ENCODE peak calls at places on chromosomes 12 and 14, in five cellular contexts. One of them, this sample, is unnamed.

GRCh38 chr12:69440886-69441285 is 29.3 kb upstream of the FRS2 start:
- DNase-seq in IMR-90: no peak
- DNase-seq in neuronal stem cell: no peak
- DNase-seq in H9: no peak
- DNase-seq in mesendoderm: no peak
- DNase-seq in this sample: no peak

GRCh38 chr12:5912437-5913334 is 32.4 kb downstream of the ANO2 start:
- DNase-seq in mesendoderm: peak; percentile 73
- DNase-seq in neuronal stem cell: peak; percentile 54
- DNase-seq in H9: peak; percentile 86
- DNase-seq in IMR-90: no peak
- DNase-seq in this sample: no peak

GRCh38 chr14:74684444-74684843 is 28.4 kb downstream of the AREL1 start:
- DNase-seq in mesendoderm: no peak
- DNase-seq in neuronal stem cell: no peak
- DNase-seq in IMR-90: no peak
- DNase-seq in H9: no peak
- DNase-seq in this sample: no peak

GRCh38 chr12:115572440-115572839 is 705.1 kb downstream of the MED13L start:
- DNase-seq in mesendoderm: no peak
- DNase-seq in neuronal stem cell: no peak
- DNase-seq in IMR-90: peak; percentile 12
- DNase-seq in H9: no peak
- DNase-seq in this sample: peak; percentile 10

GRCh38 chr12:49527361-49528130 is 11.3 kb upstream of the KCNH3 start:
- DNase-seq in mesendoderm: no peak
- DNase-seq in IMR-90: no peak
- DNase-seq in neuronal stem cell: no peak
- DNase-seq in H9: no peak
- DNase-seq in this sample: no peak

GRCh38 chr12:25929096-25929637 is 29.3 kb upstream of the RASSF8 start:
- DNase-seq in H9: no peak
- DNase-seq in neuronal stem cell: no peak
- DNase-seq in IMR-90: no peak
- DNase-seq in mesendoderm: no peak
- DNase-seq in this sample: no peak

GRCh38 chr14:77498984-77499527 is 440 bp upstream of the ISM2 start:
- DNase-seq in H9: peak; percentile 50
- DNase-seq in mesendoderm: peak; percentile 38
- DNase-seq in IMR-90: no peak
- DNase-seq in neuronal stem cell: peak; percentile 27
- DNase-seq in this sample: no peak

GRCh38 chr14:84894254-84894653 is 635.7 kb upstream of the FLRT2 start:
- DNase-seq in mesendoderm: no peak
- DNase-seq in IMR-90: no peak
- DNase-seq in H9: no peak
- DNase-seq in neuronal stem cell: no peak
- DNase-seq in this sample: no peak

GRCh38 chr12:26273811-26274210 is 78.4 kb downstream of the SSPN start:
- DNase-seq in IMR-90: no peak
- DNase-seq in neuronal stem cell: no peak
- DNase-seq in mesendoderm: peak; percentile 82
- DNase-seq in H9: no peak
- DNase-seq in this sample: peak; percentile 30

GRCh38 chr12:29032431-29032830 is 116.6 kb upstream of the FAR2 start:
- DNase-seq in IMR-90: no peak
- DNase-seq in mesendoderm: no peak
- DNase-seq in neuronal stem cell: no peak
- DNase-seq in H9: no peak
- DNase-seq in this sample: peak; percentile 13

GRCh38 chr12:119308743-119309456 is 25.6 kb upstream of the CCDC60 start:
- DNase-seq in H9: peak; percentile 48
- DNase-seq in mesendoderm: peak; percentile 59
- DNase-seq in neuronal stem cell: peak; percentile 20
- DNase-seq in IMR-90: no peak
- DNase-seq in this sample: no peak

GRCh38 chr14:89425931-89426330 is 8.9 kb upstream of the FOXN3 start:
- DNase-seq in IMR-90: peak; percentile 99
- DNase-seq in H9: no peak
- DNase-seq in neuronal stem cell: no peak
- DNase-seq in mesendoderm: peak; percentile 73
- DNase-seq in this sample: peak; percentile 93

GRCh38 chr12:50749459-50749882 is 14.4 kb upstream of the ATF1 start:
- DNase-seq in mesendoderm: peak; percentile 84
- DNase-seq in H9: peak; percentile 17
- DNase-seq in neuronal stem cell: no peak
- DNase-seq in IMR-90: no peak
- DNase-seq in this sample: no peak
- H2BK5ac ChIP-seq in mesendoderm: no peak overlapping the region
- H2BK5ac ChIP-seq in H9: no peak overlapping the region
- H2BK5ac ChIP-seq in neuronal stem cell: no peak overlapping the region
- H2BK5ac ChIP-seq in IMR-90: no peak overlapping the region
- H2BK5ac ChIP-seq in this sample: no peak overlapping the region

GRCh38 chr12:45355750-45356149 is 139.9 kb downstream of the ANO6 start:
- DNase-seq in neuronal stem cell: no peak
- DNase-seq in H9: no peak
- DNase-seq in IMR-90: peak; percentile 15
- DNase-seq in mesendoderm: no peak
- DNase-seq in this sample: no peak
- H3K23ac ChIP-seq in neuronal stem cell: no peak overlapping the region
- H3K23ac ChIP-seq in H9: no peak overlapping the region
- H3K23ac ChIP-seq in IMR-90: no peak overlapping the region
- H3K23ac ChIP-seq in mesendoderm: no peak overlapping the region
- H3K23ac ChIP-seq in this sample: peak overlapping the region; percentile 56

DNA sequence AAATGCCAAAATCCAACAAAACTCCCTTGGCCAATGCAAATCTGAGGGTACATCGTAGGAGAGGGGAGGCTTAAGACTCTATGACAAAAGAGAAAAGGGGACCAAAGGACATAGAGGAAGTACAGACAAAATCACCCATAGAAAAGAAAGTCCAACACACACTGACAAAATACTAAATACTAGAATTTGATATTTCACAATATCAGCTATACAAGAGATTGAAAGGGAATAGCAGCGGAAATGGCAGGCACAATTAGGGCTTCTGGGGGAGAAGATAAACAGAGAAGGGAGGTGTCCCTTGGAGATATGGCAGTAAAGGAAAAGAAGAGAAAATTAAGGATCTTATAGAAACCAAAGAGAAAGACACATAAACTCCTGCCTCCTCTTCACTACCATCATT is 29.0 kb downstream of the ATP2B1 start:
- DNase-seq in neuronal stem cell: no peak
- DNase-seq in mesendoderm: no peak
- DNase-seq in H9: no peak
- DNase-seq in IMR-90: no peak
- DNase-seq in this sample: no peak
- H3K4ac ChIP-seq in neuronal stem cell: no peak overlapping the region
- H3K4ac ChIP-seq in mesendoderm: no peak overlapping the region
- H3K4ac ChIP-seq in H9: no peak overlapping the region
- H3K4ac ChIP-seq in IMR-90: no peak overlapping the region
- H3K4ac ChIP-seq in this sample: no peak overlapping the region

DNA sequence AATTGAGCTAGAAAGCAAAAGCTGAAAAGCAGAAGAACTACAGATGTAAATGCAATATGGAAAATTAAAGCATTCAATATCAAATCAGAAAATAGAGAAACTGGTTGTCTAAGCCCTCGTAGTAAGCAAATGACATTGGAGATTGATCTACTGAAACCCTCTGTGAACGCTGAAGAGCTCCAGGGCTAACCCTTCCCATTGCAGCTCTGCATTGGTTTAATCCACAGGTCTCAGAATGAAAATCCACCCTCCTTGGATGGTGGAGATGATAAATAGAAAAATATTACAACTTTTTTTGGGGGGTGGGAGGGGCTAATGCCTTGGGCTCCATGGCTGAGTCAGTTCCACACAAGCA is 40.5 kb downstream of the CORO1C start:
- DNase-seq in mesendoderm: no peak
- DNase-seq in H9: no peak
- DNase-seq in IMR-90: no peak
- DNase-seq in neuronal stem cell: no peak
- DNase-seq in this sample: no peak
- H2BK5ac ChIP-seq in mesendoderm: no peak overlapping the region
- H2BK5ac ChIP-seq in H9: no peak overlapping the region
- H2BK5ac ChIP-seq in IMR-90: peak overlapping the region; percentile 98
- H2BK5ac ChIP-seq in neuronal stem cell: no peak overlapping the region
- H2BK5ac ChIP-seq in this sample: peak overlapping the region; percentile 92

GRCh38 chr12:132024758-132025157 is 75.0 kb downstream of the EP400 start:
- DNase-seq in neuronal stem cell: no peak
- DNase-seq in IMR-90: no peak
- DNase-seq in H9: no peak
- DNase-seq in mesendoderm: no peak
- DNase-seq in this sample: no peak
- H3K23ac ChIP-seq in neuronal stem cell: no peak overlapping the region
- H3K23ac ChIP-seq in IMR-90: no peak overlapping the region
- H3K23ac ChIP-seq in H9: no peak overlapping the region
- H3K23ac ChIP-seq in mesendoderm: no peak overlapping the region
- H3K23ac ChIP-seq in this sample: no peak overlapping the region

GRCh38 chr14:101962503-101962874 is 1.9 kb upstream of the DYNC1H1 start:
- DNase-seq in H9: no peak
- DNase-seq in IMR-90: peak; percentile 93
- DNase-seq in neuronal stem cell: no peak
- DNase-seq in mesendoderm: peak; percentile 59
- DNase-seq in this sample: peak; percentile 95
- H3K4ac ChIP-seq in H9: no peak overlapping the region
- H3K4ac ChIP-seq in IMR-90: peak overlapping the region; percentile 52
- H3K4ac ChIP-seq in neuronal stem cell: no peak overlapping the region
- H3K4ac ChIP-seq in mesendoderm: no peak overlapping the region
- H3K4ac ChIP-seq in this sample: no peak overlapping the region

This sample was measured in mesenchymal stem cell.